ENCODE peak calls at places on chromosomes 1 and 21, in seven cellular contexts. R, V, F, J, S, L and Z are unnamed samples.

GRCh38 chr1:23185381-23185780 is 16.7 kb upstream of the LUZP1 start:
- DNase-seq in R (no peak), V (no peak), F (no peak), J (no peak), S (no peak), L (no peak), Z (no peak)

GRCh38 chr1:35631396-35631795 is 9.9 kb downstream of the PSMB2 start:
- DNase-seq in R (no peak), V (no peak), F (no peak), J (no peak), S (no peak), L (no peak), Z (no peak)

GRCh38 chr1:205661429-205662134 is 18.7 kb downstream of the SLC45A3 start:
- DNase-seq in R (no peak), V (no peak), F (no peak), J (no peak), S (no peak), L (no peak), Z (no peak)

GRCh38 chr1:247407978-247408560 is 7.9 kb upstream of the NLRP3 start:
- DNase-seq in R (no peak), V (no peak), F (no peak), J (no peak), S (no peak), L (no peak), Z (no peak)

GRCh38 chr1:110746644-110747259 is 72.0 kb upstream of the KCNA3 start:
- DNase-seq in R (peak; percentile 74), V (peak; percentile 82), F (peak; percentile 71), J (peak; percentile 67), S (no peak), L (no peak), Z (peak; percentile 70)

GRCh38 chr1:184877992-184878391 is 96.3 kb downstream of the NIBAN1 start:
- DNase-seq in R (no peak), V (no peak), F (no peak), J (no peak), S (no peak), L (no peak), Z (no peak)

GRCh38 chr1:42176902-42177519 is 12.5 kb upstream of the GUCA2A start:
- DNase-seq in R (no peak), V (peak; percentile 66), F (no peak), J (peak; percentile 65), S (no peak), L (no peak), Z (peak; percentile 28)

GRCh38 chr21:42566524-42567180 is 53.0 kb downstream of the SLC37A1 start:
- DNase-seq in R (no peak), V (no peak), F (no peak), J (no peak), S (peak; percentile 37), L (peak; percentile 24), Z (no peak)

GRCh38 chr1:1196431-1197187 is 9.8 kb downstream of the TNFRSF18 start:
- DNase-seq in R (no peak), V (no peak), F (no peak), J (no peak), S (no peak), L (no peak), Z (no peak)

GRCh38 chr21:35046880-35047229 is 2.2 kb downstream of the RUNX1 start:
- DNase-seq in R (no peak), V (no peak), F (peak; percentile 31), J (no peak), S (no peak), L (no peak), Z (no peak)

GRCh38 chr21:43207868-43208267 is 39.1 kb downstream of the CRYAA start:
- DNase-seq in R (peak; percentile 37), V (no peak), F (no peak), J (no peak), S (peak; percentile 38), L (no peak), Z (no peak)

GRCh38 chr1:93666613-93667384 is 14.8 kb downstream of the BCAR3 start:
- DNase-seq in R (no peak), V (peak; percentile 59), F (no peak), J (peak; percentile 52), S (no peak), L (peak; percentile 34), Z (no peak)

GRCh38 chr1:77360256-77360655 is 78.4 kb downstream of the AK5 start:
- DNase-seq in R (no peak), V (no peak), F (no peak), J (no peak), S (no peak), L (no peak), Z (no peak)

GRCh38 chr1:68495968-68496679 is 758 bp downstream of the DEPDC1 start:
- DNase-seq in R (no peak), V (no peak), F (peak; percentile 5), J (no peak), S (no peak), L (no peak), Z (peak; percentile 5)

GRCh38 chr1:61782771-61783170 is 40.5 kb downstream of the PATJ start:
- DNase-seq in R (no peak), V (no peak), F (peak; percentile 20), J (no peak), S (no peak), L (no peak), Z (peak; percentile 87)

GRCh38 chr1:41238311-41239094 is 3.6 kb downstream of the SCMH1 start:
- DNase-seq in R (no peak), V (peak; percentile 14), F (no peak), J (no peak), S (no peak), L (no peak), Z (peak; percentile 7)

GRCh38 chr1:58717979-58718378 is 18.1 kb upstream of the MYSM1 start:
- DNase-seq in R (no peak), V (no peak), F (peak; percentile 63), J (no peak), S (no peak), L (no peak), Z (peak; percentile 67)

GRCh38 chr1:84619383-84620093 is 45.3 kb upstream of the CTBS start:
- DNase-seq in R (no peak), V (peak; percentile 37), F (no peak), J (peak; percentile 84), S (no peak), L (no peak), Z (peak; percentile 89)

GRCh38 chr1:2523191-2523890 is 3.1 kb downstream of the PANK4 start:
- DNase-seq in R (no peak), V (no peak), F (no peak), J (no peak), S (no peak), L (no peak), Z (peak; percentile 71)
- TF ChIP-seq CTCF in R (no peak), V (no peak), F (no peak), J (no peak), S (no peak), L (no peak), Z (peak; percentile 54)

GRCh38 chr21:39098696-39099111 is 84.5 kb downstream of the PSMG1 start:
- DNase-seq in R (no peak), V (no peak), F (no peak), J (no peak), S (no peak), L (no peak), Z (no peak)
- TF ChIP-seq CTCF in R (no peak), V (no peak), F (no peak), J (no peak), S (no peak), L (no peak), Z (no peak)

GRCh38 chr1:244800821-244801220 is 34.6 kb upstream of the COX20 start:
- DNase-seq in R (no peak), V (no peak), F (no peak), J (no peak), S (no peak), L (no peak), Z (no peak)

GRCh38 chr1:244802041-244802440 is 33.4 kb upstream of the COX20 start:
- DNase-seq in R (no peak), V (peak; percentile 42), F (no peak), J (no peak), S (peak; percentile 10), L (peak; percentile 29), Z (no peak)

GRCh38 chr1:244804841-244805240 is 30.6 kb upstream of the COX20 start:
- DNase-seq in R (no peak), V (no peak), F (no peak), J (no peak), S (peak; percentile 12), L (no peak), Z (no peak)

GRCh38 chr1:244802556-244803239 is 32.8 kb upstream of the COX20 start:
- DNase-seq in R (no peak), V (no peak), F (no peak), J (no peak), S (peak; percentile 20), L (no peak), Z (no peak)

DNA sequence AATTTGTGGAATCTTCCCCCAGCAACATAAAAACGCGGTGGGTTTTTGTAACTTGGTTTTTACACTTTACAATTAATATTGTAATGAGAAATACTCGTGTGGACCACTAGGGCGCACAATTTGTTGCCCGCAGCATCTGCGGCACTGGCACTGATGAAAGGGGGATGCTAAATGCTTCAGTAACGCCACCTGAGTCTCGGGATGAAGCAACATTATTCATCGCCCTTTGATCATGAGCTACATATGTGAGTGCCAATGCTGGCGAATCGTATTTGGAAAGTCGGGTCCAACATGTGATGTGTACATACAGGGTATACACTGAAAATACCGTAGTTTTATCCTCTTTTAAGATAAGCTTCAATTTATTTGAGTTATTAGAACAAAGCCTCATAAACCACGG is 34.2 kb upstream of the COX20 start:
- DNase-seq in R (no peak), V (no peak), F (peak; percentile 68), J (peak; percentile 52), S (peak; percentile 28), L (peak; percentile 43), Z (peak; percentile 75)
- TF ChIP-seq CTCF in R (peak; percentile 75), V (peak; percentile 37), F (peak; percentile 81), J (peak; percentile 67), S (peak; percentile 52), L (no peak), Z (peak; percentile 78)

DNA sequence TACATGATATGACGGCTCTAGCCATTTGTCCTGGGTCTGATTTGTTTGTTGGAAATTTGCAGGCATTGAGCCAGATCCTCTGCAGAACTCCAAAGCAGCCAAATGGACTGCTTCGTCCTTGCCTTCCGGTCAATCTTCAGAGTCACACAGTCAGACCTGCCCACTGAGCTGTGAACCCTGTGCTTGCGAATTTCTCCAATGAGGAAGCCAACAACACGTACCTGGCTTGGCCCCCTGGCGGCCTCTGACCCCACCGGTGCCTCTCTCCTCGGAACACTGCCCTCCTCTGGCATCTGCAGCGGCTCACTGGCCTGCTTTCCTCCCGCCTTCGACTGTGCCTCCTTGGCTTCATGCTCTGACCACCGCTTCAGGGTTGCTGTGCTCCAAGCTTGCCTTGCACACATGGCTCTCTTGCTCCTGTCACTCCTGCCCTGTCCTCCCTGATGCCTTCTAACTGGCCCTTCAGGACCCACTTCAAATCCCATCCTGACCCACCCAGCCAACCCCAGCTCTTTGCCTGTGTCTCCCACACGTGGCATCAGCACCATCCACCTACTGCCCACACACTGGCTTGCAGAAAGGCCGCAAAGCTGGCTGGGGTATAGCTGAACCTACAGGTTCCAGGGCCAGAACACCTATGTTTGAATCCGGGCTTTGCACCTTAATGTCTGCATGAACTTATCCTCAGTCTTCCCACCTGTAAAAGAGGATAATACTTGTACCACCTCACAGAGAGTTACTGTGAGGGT is 128.2 kb downstream of the KCNN3 start:
- DNase-seq in R (no peak), V (no peak), F (no peak), J (peak; percentile 45), S (no peak), L (no peak), Z (no peak)
- TF ChIP-seq CTCF in R (peak; percentile 16), V (no peak), F (no peak), J (peak; percentile 12), S (no peak), L (no peak), Z (no peak)

GRCh38 chr1:18703041-18703621 is 72.5 kb downstream of the PAX7 start:
- DNase-seq in R (no peak), V (no peak), F (no peak), J (no peak), S (no peak), L (no peak), Z (no peak)
- TF ChIP-seq CTCF in R (no peak), V (no peak), F (no peak), J (no peak), S (no peak), L (no peak), Z (no peak)